ENCODE peak calls at places on chromosome 15, in four cellular contexts. U is C1 segment of cervical spinal cord, T is naive B cell, D is cardiac fibroblast. F is an unnamed sample.

GRCh38 chr15:40046721-40047412 is 7.9 kb upstream of the SRP14 start:
- DNase-seq in U (no peak), T (no peak), D (peak; percentile 91), F (no peak)

GRCh38 chr15:97023131-97023844 is 692.8 kb downstream of the NR2F2 start:
- DNase-seq in U (no peak), T (no peak), D (peak; percentile 91), F (no peak)

GRCh38 chr15:40958146-40958545 is 4.9 kb downstream of the CHAC1 start:
- DNase-seq in U (no peak), T (no peak), D (no peak), F (no peak)

GRCh38 chr15:39156166-39156565 is 424.7 kb upstream of the THBS1 start:
- DNase-seq in U (no peak), T (no peak), D (peak; percentile 81), F (no peak)

GRCh38 chr15:100140527-100141303 is 201.1 kb downstream of the ADAMTS17 start:
- DNase-seq in U (peak; percentile 29), T (no peak), D (no peak), F (no peak)

GRCh38 chr15:67181221-67181639 is 73.2 kb downstream of the AAGAB start:
- DNase-seq in U (no peak), T (no peak), D (no peak), F (peak; percentile 21)

GRCh38 chr15:101207867-101208288 is 44.0 kb downstream of the CHSY1 start:
- DNase-seq in U (no peak), T (no peak), D (peak; percentile 92), F (no peak)

GRCh38 chr15:69094124-69095030 is 66.1 kb upstream of the GLCE start:
- DNase-seq in U (no peak), T (no peak), D (no peak), F (no peak)

GRCh38 chr15:44427756-44428724 is 611 bp downstream of the CTDSPL2 start:
- DNase-seq in U (no peak), T (peak; percentile 1), D (peak; percentile 76), F (peak; percentile 55)

GRCh38 chr15:41607033-41607432 is 48.0 kb downstream of the TYRO3 start:
- DNase-seq in U (no peak), T (no peak), D (peak; percentile 92), F (no peak)

GRCh38 chr15:45399381-45400212 is 21.3 kb upstream of the GATM start:
- DNase-seq in U (no peak), T (peak; percentile 51), D (peak; percentile 77), F (peak; percentile 76)

F was measured in OCI-LY7.